ENCODE peak calls at places on chromosomes 6 and 20, in five cellular contexts. L is endodermal cell, E is RWPE2, S is coronary artery, F is cardiac fibroblast. A is an unnamed sample.

GRCh38 chr6:8743146-8743745 is 307.9 kb upstream of the SLC35B3 start:
- DNase-seq in S (no peak), L (no peak), E (no peak), F (no peak), A (no peak)

GRCh38 chr6:43910638-43911353 is 140.8 kb downstream of the VEGFA start:
- DNase-seq in L (no peak), S (no peak), E (no peak), F (peak; percentile 78), A (no peak)

GRCh38 chr20:13231031-13231752 is 10.1 kb downstream of the ISM1 start:
- DNase-seq in E (no peak), L (no peak), S (no peak), F (peak; percentile 9), A (no peak)

GRCh38 chr6:1110935-1111334 is 201.0 kb upstream of the FOXQ1 start:
- DNase-seq in F (no peak), L (no peak), S (no peak), E (no peak), A (peak; percentile 44)

GRCh38 chr6:19142236-19142635 is 694.9 kb upstream of the ID4 start:
- DNase-seq in E (no peak), L (no peak), F (no peak), S (no peak), A (no peak)

GRCh38 chr6:166996406-166996805 is 2.8 kb upstream of the CEP43 start:
- DNase-seq in E (no peak), L (no peak), S (no peak), F (peak; percentile 71), A (no peak)

GRCh38 chr6:34412643-34413214 is 13.1 kb downstream of the RPS10 start:
- DNase-seq in S (no peak), E (no peak), L (no peak), F (peak; percentile 64), A (no peak)

GRCh38 chr6:68468244-68468884 is 166.7 kb upstream of the ADGRB3 start:
- DNase-seq in L (peak; percentile 69), E (no peak), F (peak; percentile 3), S (no peak), A (no peak)

GRCh38 chr6:27863962-27864905 is 48.0 kb downstream of the OR2B2 start:
- DNase-seq in L (no peak), F (peak; percentile 51), S (peak; percentile 75), E (no peak), A (no peak)

GRCh38 chr6:102562713-102563112 is 1169.2 kb downstream of the GRIK2 start:
- DNase-seq in F (no peak), S (no peak), L (no peak), E (no peak), A (no peak)

GRCh38 chr6:3516094-3516493 is 59.2 kb upstream of the SLC22A23 start:
- DNase-seq in E (no peak), L (no peak), S (no peak), F (peak; percentile 53), A (no peak)

GRCh38 chr6:147509900-147510299 is 1.4 kb downstream of the SAMD5 start:
- DNase-seq in F (no peak), S (no peak), L (no peak), E (no peak), A (no peak)

GRCh38 chr6:99821164-99821563 is 172.9 kb downstream of the MCHR2 start:
- DNase-seq in S (no peak), L (no peak), E (no peak), F (no peak), A (no peak)

GRCh38 chr20:478949-479429 is 16.7 kb upstream of the TBC1D20 start:
- DNase-seq in L (no peak), E (no peak), F (peak; percentile 82), S (no peak), A (no peak)

GRCh38 chr6:54068694-54069093 is 42.5 kb upstream of the MLIP start:
- DNase-seq in S (no peak), E (no peak), L (no peak), F (no peak), A (no peak)

GRCh38 chr20:20824924-20825584 is 112.6 kb upstream of the RALGAPA2 start:
- DNase-seq in S (no peak), F (peak; percentile 41), L (peak; percentile 87), E (no peak), A (no peak)

GRCh38 chr6:147654103-147654845 is 145.8 kb downstream of the SAMD5 start:
- DNase-seq in S (no peak), L (no peak), E (no peak), F (no peak), A (no peak)

GRCh38 chr6:22030730-22031619 is 265.9 kb downstream of the PRL start:
- DNase-seq in E (no peak), S (no peak), L (no peak), F (no peak), A (no peak)

GRCh38 chr6:121917263-121917829 is 481.9 kb downstream of the GJA1 start:
- DNase-seq in S (no peak), F (no peak), L (no peak), E (no peak), A (no peak)

GRCh38 chr6:125839879-125840278 is 49.1 kb downstream of the NCOA7 start:
- DNase-seq in E (no peak), F (no peak), L (no peak), S (no peak), A (no peak)

GRCh38 chr6:149289966-149290365 is 27.5 kb upstream of the TAB2 start:
- DNase-seq in S (no peak), F (no peak), E (no peak), L (no peak), A (no peak)

GRCh38 chr6:111880181-111880944 is 7.1 kb upstream of the FYN start:
- DNase-seq in L (no peak), F (peak; percentile 77), E (no peak), S (no peak), A (no peak)

GRCh38 chr6:61886608-61887259 is 399.3 kb downstream of the KHDRBS2 start:
- DNase-seq in F (no peak), L (no peak), S (no peak), E (no peak), A (no peak)

GRCh38 chr6:43887340-43887858 is 117.4 kb downstream of the VEGFA start:
- DNase-seq in S (no peak), L (no peak), E (no peak), F (no peak), A (no peak)

GRCh38 chr6:33570806-33571636 is 9.1 kb downstream of the BAK1 start:
- DNase-seq in F (peak; percentile 64), L (peak; percentile 90), S (peak; percentile 89), E (peak; percentile 79), A (peak; percentile 89)

GRCh38 chr20:51647674-51648570 is 105.4 kb upstream of the NFATC2 start:
- DNase-seq in E (no peak), L (peak; percentile 41), S (no peak), F (no peak), A (no peak)

GRCh38 chr6:1400126-1400850 is 10.9 kb downstream of the FOXF2 start:
- DNase-seq in E (no peak), S (no peak), F (no peak), L (peak; percentile 40), A (no peak)

GRCh38 chr6:152124432-152125074 is 317.1 kb downstream of the ESR1 start:
- DNase-seq in S (no peak), E (no peak), L (no peak), F (peak; percentile 84), A (no peak)

GRCh38 chr20:58554541-58554940 is 39.3 kb upstream of the APCDD1L start:
- DNase-seq in S (peak; percentile 50), F (no peak), E (peak; percentile 61), L (peak; percentile 17), A (no peak)

GRCh38 chr6:17115251-17116089 is 13.6 kb downstream of the STMND1 start:
- DNase-seq in F (peak; percentile 88), L (no peak), S (no peak), E (no peak), A (no peak)

GRCh38 chr20:58032599-58032998 is 195.9 kb downstream of the ANKRD60 start:
- DNase-seq in L (no peak), F (no peak), S (no peak), E (no peak), A (peak; percentile 27)

GRCh38 chr20:18973499-18974173 is 160.1 kb downstream of the SCP2D1 start:
- DNase-seq in S (peak; percentile 81), L (no peak), F (no peak), E (no peak), A (peak; percentile 70)

GRCh38 chr6:29529956-29530355 is 29.6 kb downstream of the UBD start:
- DNase-seq in L (peak; percentile 27), S (no peak), F (no peak), E (no peak), A (no peak)

GRCh38 chr6:164057876-164058275 is 643.4 kb downstream of the QKI start:
- DNase-seq in S (no peak), F (no peak), L (no peak), E (no peak), A (no peak)

GRCh38 chr20:25233016-25233772 is 14.7 kb upstream of the PYGB start:
- DNase-seq in F (peak; percentile 81), S (peak; percentile 91), L (no peak), E (no peak), A (peak; percentile 90)

GRCh38 chr20:2281563-2281962 is 14.2 kb upstream of the TGM3 start:
- DNase-seq in S (no peak), F (no peak), L (no peak), E (no peak), A (no peak)

GRCh38 chr20:2279245-2279779 is 16.5 kb upstream of the TGM3 start:
- DNase-seq in L (no peak), F (no peak), S (no peak), E (no peak), A (no peak)

GRCh38 chr20:2280083-2280482 is 15.7 kb upstream of the TGM3 start:
- DNase-seq in L (no peak), F (no peak), E (no peak), S (no peak), A (no peak)

GRCh38 chr20:2273634-2274302 is 22.0 kb upstream of the TGM3 start:
- DNase-seq in S (no peak), E (no peak), L (no peak), F (no peak), A (peak; percentile 51)

GRCh38 chr20:2276015-2276414 is 19.8 kb upstream of the TGM3 start:
- DNase-seq in S (no peak), E (no peak), L (no peak), F (no peak), A (no peak)
- TF ChIP-seq CTCF in S (no peak), E (no peak), L (peak; percentile 38), F (no peak), A (no peak)

GRCh38 chr6:109008951-109009760 is 85.5 kb downstream of the SESN1 start:
- DNase-seq in S (peak; percentile 92), F (peak; percentile 85), L (peak; percentile 96), E (peak; percentile 93), A (peak; percentile 95)
- TF ChIP-seq CTCF in S (no peak), F (no peak), L (peak; percentile 25), E (no peak), A (peak; percentile 24)

GRCh38 chr6:130296854-130297253 is 69.0 kb upstream of the TMEM200A start:
- DNase-seq in F (no peak), L (peak; percentile 51), E (no peak), S (no peak), A (no peak)
- TF ChIP-seq CTCF in F (peak; percentile 5), L (peak; percentile 60), E (no peak), S (no peak), A (no peak)

DNA sequence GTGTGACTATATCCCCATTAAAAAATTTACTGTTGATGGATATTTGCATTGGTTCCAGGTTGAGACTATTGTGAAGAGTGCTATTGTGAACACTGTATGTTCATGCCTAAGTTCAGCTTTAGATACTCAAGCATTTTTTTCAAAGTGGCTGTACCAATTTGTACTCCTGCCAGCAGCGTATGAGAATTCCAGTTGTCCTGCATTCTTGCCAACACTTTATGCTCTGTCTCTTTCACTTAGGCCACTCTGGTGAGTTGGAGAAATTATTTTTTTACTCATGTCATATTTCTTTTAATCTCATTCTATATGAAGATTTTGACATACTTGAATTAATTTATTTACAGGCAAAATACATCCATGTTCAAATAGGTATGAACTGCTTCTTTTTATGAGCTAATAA is 76.2 kb downstream of the JAG1 start:
- DNase-seq in E (no peak), F (no peak), S (no peak), L (no peak), A (no peak)
- TF ChIP-seq CTCF in E (no peak), F (no peak), S (no peak), L (no peak), A (no peak)

A was measured in osteocyte.